ENCODE peak calls at places on chromosomes 3 and 15, in six cellular contexts. X is stimulated activated naive B cell treated with anti-CD40 and anti-IgM and Interleukin-4, amounts not matched to agents 10 μg/mL and 1 μg/mL and 100 μg/mL, for 72 hours; B is SK-N-SH; A is A549; O is body of pancreas; N is GM12891. I is an unnamed sample.

GRCh38 chr3:33260104-33260503 is 17.1 kb upstream of the FBXL2 start:
- DNase-seq in X (no peak), B (no peak), A (no peak), O (no peak), N (no peak), I (no peak)

GRCh38 chr3:111859061-111859973 is at the start of gene PHLDB2:
- DNase-seq in X (peak), B (peak), A (peak), O (peak), N (peak), I (peak)

GRCh38 chr3:55461896-55462295 is 25.2 kb downstream of the WNT5A start:
- DNase-seq in X (no peak), B (no peak), A (no peak), O (no peak), N (no peak), I (no peak)

GRCh38 chr15:97998307-97999071 is 38.0 kb downstream of the ARRDC4 start:
- DNase-seq in X (no peak), B (no peak), A (no peak), O (no peak), N (no peak), I (no peak)

GRCh38 chr3:12553921-12554391 is 2.9 kb upstream of the MKRN2 start:
- DNase-seq in X (no peak), B (peak), A (no peak), O (no peak), N (no peak), I (peak)

GRCh38 chr3:99509224-99509623 is 129.2 kb upstream of the COL8A1 start:
- DNase-seq in X (no peak), B (no peak), A (no peak), O (no peak), N (no peak), I (peak)

GRCh38 chr15:95464091-95464888 is 866.2 kb upstream of the NR2F2 start:
- DNase-seq in X (no peak), B (no peak), A (no peak), O (peak), N (no peak), I (peak)

GRCh38 chr3:65448120-65448519 is 590.6 kb downstream of the MAGI1 start:
- DNase-seq in X (no peak), B (no peak), A (no peak), O (no peak), N (no peak), I (no peak)

GRCh38 chr3:88282519-88283241 is 132.9 kb downstream of the C3orf38 start:
- DNase-seq in X (no peak), B (no peak), A (no peak), O (no peak), N (no peak), I (no peak)

GRCh38 chr3:122123885-122124284 is 59.6 kb upstream of the CASR start:
- DNase-seq in X (no peak), B (no peak), A (no peak), O (no peak), N (no peak), I (no peak)

GRCh38 chr3:30544811-30545210 is 61.6 kb upstream of the TGFBR2 start:
- DNase-seq in X (no peak), B (no peak), A (peak), O (no peak), N (no peak), I (no peak)

GRCh38 chr15:62020576-62021160 is 39.6 kb downstream of the VPS13C start:
- DNase-seq in X (no peak), B (no peak), A (no peak), O (no peak), N (no peak), I (no peak)

GRCh38 chr3:54660599-54661210 is 267.2 kb downstream of the LRTM1 start:
- DNase-seq in X (no peak), B (no peak), A (no peak), O (no peak), N (no peak), I (peak)

GRCh38 chr3:126517291-126517951 is at the start of gene UROC1:
- DNase-seq in X (no peak), B (no peak), A (no peak), O (no peak), N (no peak), I (no peak)

I was measured in testis.